ENCODE peak calls at places on chromosomes 6 and 20, in five cellular contexts. One of them, this sample, is unnamed.

GRCh38 chr20:19770375-19770774 is 12.3 kb downstream of the RIN2 start:
- DNase-seq in NCI-H1105 treated with DMSO at 0.1 percent for 48 hours: no peak
- DNase-seq in activated CD4-positive, alpha-beta T cell treated with anti-CD3 and anti-CD28 coated beads for 36 hours: no peak
- DNase-seq in RPMI7951: peak
- DNase-seq in WTC11: no peak
- DNase-seq in this sample: no peak

GRCh38 chr6:124958759-124959354 is 3.4 kb upstream of the RNF217 start:
- DNase-seq in NCI-H1105 treated with DMSO at 0.1 percent for 48 hours: no peak
- DNase-seq in activated CD4-positive, alpha-beta T cell treated with anti-CD3 and anti-CD28 coated beads for 36 hours: no peak
- DNase-seq in RPMI7951: peak
- DNase-seq in WTC11: no peak
- DNase-seq in this sample: no peak

GRCh38 chr6:136593748-136594490 is 43.7 kb upstream of the MAP7 start:
- DNase-seq in NCI-H1105 treated with DMSO at 0.1 percent for 48 hours: no peak
- DNase-seq in activated CD4-positive, alpha-beta T cell treated with anti-CD3 and anti-CD28 coated beads for 36 hours: peak
- DNase-seq in RPMI7951: peak
- DNase-seq in WTC11: no peak
- DNase-seq in this sample: no peak

GRCh38 chr6:65633516-65633915 is 73.5 kb downstream of the EYS start:
- DNase-seq in NCI-H1105 treated with DMSO at 0.1 percent for 48 hours: no peak
- DNase-seq in activated CD4-positive, alpha-beta T cell treated with anti-CD3 and anti-CD28 coated beads for 36 hours: no peak
- DNase-seq in RPMI7951: no peak
- DNase-seq in WTC11: no peak
- DNase-seq in this sample: no peak

GRCh38 chr6:68042339-68043121 is 592.6 kb upstream of the ADGRB3 start:
- DNase-seq in NCI-H1105 treated with DMSO at 0.1 percent for 48 hours: no peak
- DNase-seq in activated CD4-positive, alpha-beta T cell treated with anti-CD3 and anti-CD28 coated beads for 36 hours: no peak
- DNase-seq in RPMI7951: no peak
- DNase-seq in WTC11: no peak
- DNase-seq in this sample: no peak

GRCh38 chr6:138205437-138206094 is 12.7 kb downstream of the PBOV1 start:
- DNase-seq in NCI-H1105 treated with DMSO at 0.1 percent for 48 hours: no peak
- DNase-seq in activated CD4-positive, alpha-beta T cell treated with anti-CD3 and anti-CD28 coated beads for 36 hours: no peak
- DNase-seq in RPMI7951: no peak
- DNase-seq in WTC11: no peak
- DNase-seq in this sample: peak

GRCh38 chr6:32240686-32241085 is 16.8 kb upstream of the NOTCH4 start:
- DNase-seq in NCI-H1105 treated with DMSO at 0.1 percent for 48 hours: no peak
- DNase-seq in activated CD4-positive, alpha-beta T cell treated with anti-CD3 and anti-CD28 coated beads for 36 hours: no peak
- DNase-seq in RPMI7951: no peak
- DNase-seq in WTC11: no peak
- DNase-seq in this sample: no peak

GRCh38 chr20:44959082-44959895 is 908 bp downstream of the TOMM34 start:
- DNase-seq in NCI-H1105 treated with DMSO at 0.1 percent for 48 hours: no peak
- DNase-seq in activated CD4-positive, alpha-beta T cell treated with anti-CD3 and anti-CD28 coated beads for 36 hours: peak
- DNase-seq in RPMI7951: peak
- DNase-seq in WTC11: no peak
- DNase-seq in this sample: peak

GRCh38 chr6:82022614-82023102 is 224.9 kb downstream of the IBTK start:
- DNase-seq in NCI-H1105 treated with DMSO at 0.1 percent for 48 hours: no peak
- DNase-seq in activated CD4-positive, alpha-beta T cell treated with anti-CD3 and anti-CD28 coated beads for 36 hours: no peak
- DNase-seq in RPMI7951: peak
- DNase-seq in WTC11: no peak
- DNase-seq in this sample: no peak

GRCh38 chr6:161066511-161066910 is 74.9 kb downstream of the MAP3K4 start:
- DNase-seq in NCI-H1105 treated with DMSO at 0.1 percent for 48 hours: peak
- DNase-seq in activated CD4-positive, alpha-beta T cell treated with anti-CD3 and anti-CD28 coated beads for 36 hours: no peak
- DNase-seq in RPMI7951: no peak
- DNase-seq in WTC11: no peak
- DNase-seq in this sample: peak

GRCh38 chr6:139369068-139369467 is 5.4 kb downstream of the CITED2 start:
- DNase-seq in NCI-H1105 treated with DMSO at 0.1 percent for 48 hours: peak
- DNase-seq in activated CD4-positive, alpha-beta T cell treated with anti-CD3 and anti-CD28 coated beads for 36 hours: no peak
- DNase-seq in RPMI7951: no peak
- DNase-seq in WTC11: no peak
- DNase-seq in this sample: no peak

GRCh38 chr20:63124092-63124781 is 91.7 kb downstream of the YTHDF1 start:
- DNase-seq in NCI-H1105 treated with DMSO at 0.1 percent for 48 hours: no peak
- DNase-seq in activated CD4-positive, alpha-beta T cell treated with anti-CD3 and anti-CD28 coated beads for 36 hours: peak
- DNase-seq in RPMI7951: peak
- DNase-seq in WTC11: peak
- DNase-seq in this sample: no peak

GRCh38 chr6:137688230-137688971 is 178.7 kb upstream of the TNFAIP3 start:
- DNase-seq in NCI-H1105 treated with DMSO at 0.1 percent for 48 hours: no peak
- DNase-seq in activated CD4-positive, alpha-beta T cell treated with anti-CD3 and anti-CD28 coated beads for 36 hours: no peak
- DNase-seq in RPMI7951: no peak
- DNase-seq in WTC11: no peak
- DNase-seq in this sample: no peak

GRCh38 chr6:5676701-5677100 is 330.0 kb downstream of the NRN1 start:
- DNase-seq in NCI-H1105 treated with DMSO at 0.1 percent for 48 hours: no peak
- DNase-seq in activated CD4-positive, alpha-beta T cell treated with anti-CD3 and anti-CD28 coated beads for 36 hours: no peak
- DNase-seq in RPMI7951: no peak
- DNase-seq in WTC11: no peak
- DNase-seq in this sample: no peak

GRCh38 chr6:128929869-128930268 is 46.9 kb downstream of the LAMA2 start:
- DNase-seq in NCI-H1105 treated with DMSO at 0.1 percent for 48 hours: no peak
- DNase-seq in activated CD4-positive, alpha-beta T cell treated with anti-CD3 and anti-CD28 coated beads for 36 hours: no peak
- DNase-seq in RPMI7951: no peak
- DNase-seq in WTC11: no peak
- DNase-seq in this sample: no peak